ENCODE peak calls at places on chromosomes 4 and X, in six cellular contexts. Y is upper lobe of right lung, W is pancreas, D is brain microvascular endothelial cell, B is left ventricle myocardium inferior, V is heart left ventricle. Z is an unnamed sample. For H3K36me3, the result is how much of the 10 kb centered on the place peaks cover.

GRCh38 chrX:123088331-123088730 is 95.7 kb upstream of the GRIA3 start:
- DNase-seq in D (no peak), B (no peak), V (no peak), W (no peak), Y (no peak), Z (no peak)

GRCh38 chr4:10115657-10116624 is 658 bp downstream of the WDR1 start:
- DNase-seq in W (peak), D (no peak), V (no peak), Y (peak), B (no peak), Z (no peak)

GRCh38 chrX:48897157-48897620 is 379 bp downstream of the TIMM17B start:
- DNase-seq in W (peak), V (peak), Y (peak), D (peak), B (peak), Z (no peak)

GRCh38 chrX:9207142-9207541 is 173.2 kb upstream of the FAM9B start:
- DNase-seq in V (no peak), B (no peak), Y (no peak), D (no peak), W (no peak), Z (no peak)

GRCh38 chrX:10656214-10656613 is 35.8 kb upstream of the MID1 start:
- DNase-seq in B (no peak), V (no peak), D (no peak), W (no peak), Y (no peak), Z (no peak)

GRCh38 chrX:45506149-45506768 is 305.6 kb upstream of the DIPK2B start:
- DNase-seq in Y (no peak), V (no peak), W (no peak), B (no peak), D (no peak), Z (no peak)

GRCh38 chrX:68669094-68669830 is 21.8 kb downstream of the STARD8 start:
- DNase-seq in Y (no peak), D (no peak), V (no peak), B (no peak), W (no peak), Z (no peak)

GRCh38 chrX:148885203-148885602 is 384.8 kb downstream of the AFF2 start:
- DNase-seq in V (no peak), B (no peak), D (no peak), W (no peak), Y (no peak), Z (no peak)

GRCh38 chr4:144685916-144686315 is 40.0 kb downstream of the HHIP start:
- DNase-seq in D (no peak), B (no peak), V (no peak), W (no peak), Y (no peak), Z (no peak)

GRCh38 chr4:106583567-106583966 is 215.0 kb upstream of the GIMD1 start:
- DNase-seq in V (no peak), W (no peak), Y (no peak), D (peak), B (no peak), Z (peak)

GRCh38 chr4:186068581-186069402 is at the start of gene TLR3:
- DNase-seq in Y (no peak), B (no peak), V (no peak), D (peak), W (no peak), Z (peak)

GRCh38 chrX:97968376-97969104 is 1084.8 kb downstream of the RPA4 start:
- DNase-seq in Y (no peak), V (no peak), W (no peak), B (no peak), D (no peak), Z (no peak)

DNA sequence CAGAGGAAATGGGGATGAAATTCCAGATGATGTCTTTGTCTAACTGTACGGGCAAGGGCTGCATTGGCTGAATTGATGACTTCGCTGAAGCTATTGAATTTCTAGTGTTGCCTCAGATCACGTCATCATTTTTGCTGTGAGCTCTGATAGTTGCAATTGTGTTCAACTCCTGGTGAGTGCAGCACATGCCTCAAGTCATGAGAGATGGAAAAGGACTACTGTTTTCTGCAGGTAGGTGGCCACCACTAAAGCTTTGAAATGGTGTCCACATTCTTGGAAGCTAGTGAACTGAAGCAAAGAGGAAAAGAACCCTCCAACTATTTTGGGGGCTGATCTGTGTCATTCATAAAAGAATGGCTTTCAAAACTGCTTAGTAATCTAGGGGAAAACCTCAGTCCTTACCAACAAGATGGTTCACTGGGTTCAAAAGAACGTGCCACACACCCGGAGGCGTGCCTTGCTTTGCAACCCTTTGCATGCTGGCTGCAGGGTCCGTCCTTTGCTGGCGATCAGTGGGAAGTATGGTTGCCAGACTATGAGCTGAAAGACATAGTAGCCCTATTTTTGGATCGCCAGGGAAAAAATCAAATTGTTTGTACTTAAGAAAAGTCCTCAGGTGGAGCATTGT is 88.1 kb upstream of the STOX2 start:
- DNase-seq in D (no peak), B (no peak), V (no peak), Y (no peak), W (no peak), Z (peak)
- H3K4me3 ChIP-seq in D (no peak), B (no peak), V (no peak), Y (no peak), W (no peak), Z (no peak)

GRCh38 chr4:109953556-109953955 is 40.9 kb downstream of the EGF start:
- DNase-seq in V (no peak), W (peak), Y (no peak), B (no peak), D (no peak), Z (no peak)
- TF ChIP-seq CTCF in V (no peak), W (no peak), Y (no peak), B (no peak), D (no peak), Z (no peak)

DNA sequence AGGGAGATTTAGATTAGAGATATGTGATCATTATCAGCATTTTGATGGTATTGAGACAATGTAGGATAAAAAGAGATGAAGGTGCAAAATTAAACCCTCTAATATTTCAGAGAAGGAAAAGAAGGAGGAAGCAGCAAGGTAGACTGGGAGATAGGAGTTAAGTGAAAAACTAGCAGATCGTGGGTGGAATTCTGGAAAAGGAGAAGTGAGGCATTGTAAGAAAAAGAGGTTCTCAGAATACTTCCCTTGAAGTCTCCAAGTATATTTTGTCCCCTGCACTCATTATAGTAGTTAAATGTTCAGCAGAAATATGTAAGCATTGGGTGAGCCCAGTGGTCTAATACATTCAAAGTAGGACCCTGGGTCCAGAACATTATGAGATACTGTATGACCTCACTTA is 30.3 kb downstream of the COPS4 start:
- DNase-seq in W (no peak), V (no peak), B (no peak), Y (no peak), D (no peak), Z (no peak)
- H3K36me3 ChIP-seq in W (under half), V (under half), B (half or more), Y (half or more), D (under half), Z (under half)

GRCh38 chrX:3244955-3245354 is 101.5 kb downstream of the MXRA5 start:
- DNase-seq in D (no peak), Y (no peak), V (no peak), B (no peak), W (no peak), Z (no peak)

GRCh38 chrX:3244203-3244743 is 102.2 kb downstream of the MXRA5 start:
- DNase-seq in V (no peak), D (peak), W (no peak), Y (no peak), B (no peak), Z (no peak)
- H3K4me3 ChIP-seq in V (no peak), D (peak), W (no peak), Y (no peak), B (no peak), Z (no peak)